ENCODE peak calls at places on chromosome 18, in five cellular contexts. Z is hepatocyte, B is cardiac fibroblast, W is fibroblast of mammary gland, T is ovary. X is an unnamed sample.

GRCh38 chr18:49476664-49477411 is 10.2 kb downstream of the C18orf32 start:
- DNase-seq in Z (peak; percentile 43), B (peak; percentile 91), W (peak; percentile 86), T (no peak), X (peak; percentile 78)

GRCh38 chr18:3995476-3996102 is 459.5 kb downstream of the DLGAP1 start:
- DNase-seq in Z (peak; percentile 87), B (peak; percentile 80), W (peak; percentile 83), T (no peak), X (peak; percentile 31)

GRCh38 chr18:67217551-67218166 is 298.9 kb downstream of the DSEL start:
- DNase-seq in Z (peak; percentile 81), B (peak; percentile 82), W (peak; percentile 84), T (peak; percentile 9), X (peak; percentile 27)

GRCh38 chr18:43919565-43919964 is 642.3 kb upstream of the SYT4 start:
- DNase-seq in Z (no peak), B (peak; percentile 83), W (no peak), T (no peak), X (peak; percentile 9)

GRCh38 chr18:66560092-66560491 is 43.8 kb downstream of the CDH19 start:
- DNase-seq in Z (peak; percentile 25), B (peak; percentile 37), W (peak; percentile 8), T (no peak), X (no peak)

GRCh38 chr18:73861771-73862170 is 285.9 kb downstream of the FBXO15 start:
- DNase-seq in Z (no peak), B (no peak), W (no peak), T (no peak), X (no peak)

GRCh38 chr18:63936156-63936931 is 12.8 kb upstream of the HMSD start:
- DNase-seq in Z (peak; percentile 89), B (peak; percentile 74), W (peak; percentile 68), T (peak; percentile 19), X (peak; percentile 16)

GRCh38 chr18:79278896-79279295 is 116.8 kb upstream of the NFATC1 start:
- DNase-seq in Z (no peak), B (no peak), W (no peak), T (no peak), X (no peak)

GRCh38 chr18:51133580-51134160 is 63.8 kb downstream of the MEX3C start:
- DNase-seq in Z (no peak), B (peak; percentile 13), W (no peak), T (no peak), X (no peak)
- H3K4me3 ChIP-seq in Z (no peak overlapping the region), B (no peak overlapping the region), W (no peak overlapping the region), T (no peak overlapping the region), X (no peak overlapping the region)

GRCh38 chr18:40534748-40535147 is 1420.3 kb upstream of the PIK3C3 start:
- DNase-seq in Z (no peak), B (peak; percentile 1), W (peak; percentile 4), T (no peak), X (no peak)

GRCh38 chr18:40529478-40529877 is 1425.6 kb upstream of the PIK3C3 start:
- DNase-seq in Z (no peak), B (peak; percentile 24), W (peak; percentile 14), T (no peak), X (no peak)

GRCh38 chr18:40531061-40531460 is 1424.0 kb upstream of the PIK3C3 start:
- DNase-seq in Z (no peak), B (peak; percentile 5), W (no peak), T (no peak), X (no peak)
- TF ChIP-seq CTCF in Z (no peak), B (no peak), W (no peak), T (no peak), X (no peak)

DNA sequence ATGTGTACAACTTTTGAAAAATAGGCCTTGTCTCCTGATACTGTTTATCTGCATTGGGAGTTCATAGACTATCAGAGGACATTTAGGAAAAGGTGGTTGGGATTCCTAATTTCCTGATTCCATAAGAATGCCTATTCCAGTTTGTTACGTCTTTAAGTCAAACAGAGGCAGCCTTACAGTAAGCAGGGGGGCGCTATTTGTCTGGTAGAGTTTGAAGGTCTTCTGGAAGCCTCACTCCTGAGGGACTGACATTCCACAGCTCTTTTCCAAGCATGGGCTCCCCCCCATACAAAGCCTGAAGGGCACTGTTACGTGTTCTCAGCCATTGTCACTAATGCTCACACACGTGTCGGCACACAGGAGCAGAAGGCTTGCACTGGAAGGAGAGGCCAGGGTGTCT is 154.3 kb downstream of the PTGR3 start:
- DNase-seq in Z (no peak), B (no peak), W (no peak), T (no peak), X (no peak)
- H3K4me3 ChIP-seq in Z (no peak overlapping the region), B (no peak overlapping the region), W (no peak overlapping the region), T (no peak overlapping the region), X (no peak overlapping the region)

GRCh38 chr18:8426401-8426800 is 182.8 kb upstream of the RAB12 start:
- DNase-seq in Z (no peak), B (no peak), W (no peak), T (no peak), X (no peak)
- TF ChIP-seq CTCF in Z (no peak), B (peak; percentile 32), W (peak; percentile 7), T (no peak), X (peak; percentile 41)

GRCh38 chr18:7572837-7573236 is 5.7 kb downstream of the PTPRM start:
- DNase-seq in Z (no peak), B (no peak), W (no peak), T (no peak), X (no peak)
- H3K4me3 ChIP-seq in Z (no peak overlapping the region), B (peak overlapping the region; percentile 18), W (no peak overlapping the region), T (no peak overlapping the region), X (no peak overlapping the region)